ENCODE peak calls at places on chromosomes 16 and 17, in ten cellular contexts. B, V, M, I, L, P, W, O, S and Q are unnamed samples.

GRCh38 chr17:15354256-15354655 is 12.9 kb upstream of the TEKT3 start:
- DNase-seq in O (no peak), M (no peak), W (peak; percentile 38), V (no peak), P (no peak), S (no peak), L (no peak), I (no peak), B (no peak), Q (no peak)

GRCh38 chr17:12627177-12627629 is 38.5 kb upstream of the MYOCD start:
- DNase-seq in I (no peak), O (no peak), S (peak; percentile 2), V (no peak), B (no peak), L (peak; percentile 94), M (no peak), P (no peak), W (peak; percentile 12), Q (peak; percentile 85)

GRCh38 chr17:4576729-4577322 is 7.5 kb upstream of the SMTNL2 start:
- DNase-seq in W (no peak), L (no peak), O (no peak), M (no peak), B (no peak), V (peak; percentile 87), I (no peak), S (no peak), P (no peak), Q (no peak)

GRCh38 chr17:5203908-5204294 is 12.2 kb upstream of the ZNF594 start:
- DNase-seq in S (no peak), M (no peak), I (no peak), L (no peak), V (no peak), B (no peak), W (peak; percentile 50), O (no peak), P (no peak), Q (peak; percentile 36)

GRCh38 chr17:12545877-12546513 is 119.7 kb upstream of the MYOCD start:
- DNase-seq in M (peak; percentile 31), B (no peak), O (no peak), P (peak; percentile 7), V (peak; percentile 77), L (peak; percentile 68), I (no peak), W (peak; percentile 67), S (peak; percentile 38), Q (peak; percentile 54)

GRCh38 chr17:29582767-29583166 is 6.7 kb downstream of the GIT1 start:
- DNase-seq in O (no peak), V (no peak), L (no peak), M (no peak), B (no peak), W (no peak), I (no peak), S (no peak), P (no peak), Q (no peak)

GRCh38 chr16:56370836-56371235 is 54.5 kb downstream of the AMFR start:
- DNase-seq in V (no peak), L (no peak), I (no peak), W (peak; percentile 59), S (no peak), M (peak; percentile 55), P (peak; percentile 73), O (peak; percentile 41), B (no peak), Q (no peak)

GRCh38 chr17:81601525-81602120 is 35.3 kb downstream of the NPLOC4 start:
- DNase-seq in V (peak; percentile 57), P (peak; percentile 50), O (no peak), S (peak; percentile 62), B (no peak), I (peak; percentile 35), M (peak; percentile 44), W (peak; percentile 84), L (no peak), Q (peak; percentile 41)

GRCh38 chr16:89067677-89068076 is 26.0 kb upstream of the ACSF3 start:
- DNase-seq in M (no peak), V (no peak), S (no peak), P (peak; percentile 35), W (peak; percentile 4), I (no peak), B (no peak), O (no peak), L (no peak), Q (no peak)

GRCh38 chr16:35572186-35572585 is 2112.8 kb downstream of the TP53TG3F start:
- DNase-seq in I (no peak), M (no peak), B (no peak), S (no peak), V (no peak), L (no peak), O (no peak), W (no peak), P (no peak), Q (no peak)

GRCh38 chr16:28914325-28914724 is 10.7 kb downstream of the RABEP2 start:
- DNase-seq in S (no peak), O (no peak), W (no peak), V (no peak), I (no peak), L (no peak), P (no peak), M (no peak), B (no peak), Q (no peak)

GRCh38 chr16:6725634-6726331 is 606.9 kb upstream of the RBFOX1 start:
- DNase-seq in B (no peak), O (no peak), P (no peak), W (peak; percentile 1), I (no peak), M (no peak), S (peak; percentile 12), L (no peak), V (no peak), Q (no peak)

GRCh38 chr17:21031756-21032396 is 10.9 kb downstream of the USP22 start:
- DNase-seq in S (no peak), P (no peak), M (no peak), W (no peak), V (no peak), I (no peak), B (no peak), L (no peak), O (no peak), Q (no peak)

GRCh38 chr17:37493249-37494027 is 3.7 kb downstream of the DUSP14 start:
- DNase-seq in I (no peak), M (no peak), O (no peak), L (no peak), W (peak; percentile 86), V (no peak), P (peak; percentile 7), B (no peak), S (no peak), Q (peak; percentile 100)
- H3K4me1 ChIP-seq in I (peaks cover 22% of the 10 kb centered on the region), M (peaks cover 15% of the 10 kb centered on the region), O (peaks cover 26% of the 10 kb centered on the region), L (no peaks in the 10 kb centered on the region), W (peaks cover 35% of the 10 kb centered on the region), V (peaks cover 7% of the 10 kb centered on the region), P (peaks cover 51% of the 10 kb centered on the region), B (peaks cover 64% of the 10 kb centered on the region), S (peaks cover 3% of the 10 kb centered on the region), Q (peaks cover 12% of the 10 kb centered on the region)

GRCh38 chr17:77160032-77160876 is 19.5 kb downstream of the SEC14L1 start:
- DNase-seq in P (no peak), V (no peak), S (no peak), O (no peak), M (no peak), W (no peak), I (no peak), B (no peak), L (no peak), Q (no peak)
- H3K27ac ChIP-seq in P (no peak overlapping the region), V (no peak overlapping the region), S (no peak overlapping the region), O (peak overlapping the region; percentile 43), M (peak overlapping the region; percentile 8), W (no peak overlapping the region), I (no peak overlapping the region), B (peak overlapping the region; percentile 83), L (no peak overlapping the region), Q (peak overlapping the region; percentile 12)

DNA sequence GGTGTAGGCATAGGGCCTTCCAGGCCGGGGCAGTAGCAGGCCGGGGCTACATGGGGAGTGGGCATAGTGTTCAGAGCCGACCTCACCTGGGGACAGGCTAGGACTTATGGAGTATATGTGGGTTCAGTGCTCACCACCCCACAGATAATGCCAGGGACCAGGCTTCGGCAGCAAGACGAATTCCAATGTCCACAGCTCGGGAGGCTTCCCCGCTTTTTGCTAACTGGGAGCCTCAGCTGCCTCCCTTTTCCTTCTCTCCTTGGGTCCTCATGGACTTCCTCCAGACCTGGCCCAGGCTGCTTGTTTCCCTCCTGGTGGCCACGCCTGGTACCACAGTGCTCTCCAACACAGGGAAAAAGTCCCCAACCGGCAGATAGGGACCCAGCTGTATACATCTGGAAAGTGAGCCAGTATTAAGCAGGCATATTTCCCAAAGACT is 20.1 kb upstream of the SLC46A1 start:
- DNase-seq in P (no peak), I (no peak), V (peak; percentile 83), O (no peak), L (no peak), S (peak; percentile 63), W (peak; percentile 20), M (no peak), B (no peak), Q (no peak)
- TF ChIP-seq CTCF in P (peak; percentile 61), I (no peak), V (peak; percentile 71), O (peak; percentile 35), L (no peak), S (peak; percentile 63), W (peak; percentile 38), M (no peak), B (peak; percentile 36), Q (peak; percentile 57)

DNA sequence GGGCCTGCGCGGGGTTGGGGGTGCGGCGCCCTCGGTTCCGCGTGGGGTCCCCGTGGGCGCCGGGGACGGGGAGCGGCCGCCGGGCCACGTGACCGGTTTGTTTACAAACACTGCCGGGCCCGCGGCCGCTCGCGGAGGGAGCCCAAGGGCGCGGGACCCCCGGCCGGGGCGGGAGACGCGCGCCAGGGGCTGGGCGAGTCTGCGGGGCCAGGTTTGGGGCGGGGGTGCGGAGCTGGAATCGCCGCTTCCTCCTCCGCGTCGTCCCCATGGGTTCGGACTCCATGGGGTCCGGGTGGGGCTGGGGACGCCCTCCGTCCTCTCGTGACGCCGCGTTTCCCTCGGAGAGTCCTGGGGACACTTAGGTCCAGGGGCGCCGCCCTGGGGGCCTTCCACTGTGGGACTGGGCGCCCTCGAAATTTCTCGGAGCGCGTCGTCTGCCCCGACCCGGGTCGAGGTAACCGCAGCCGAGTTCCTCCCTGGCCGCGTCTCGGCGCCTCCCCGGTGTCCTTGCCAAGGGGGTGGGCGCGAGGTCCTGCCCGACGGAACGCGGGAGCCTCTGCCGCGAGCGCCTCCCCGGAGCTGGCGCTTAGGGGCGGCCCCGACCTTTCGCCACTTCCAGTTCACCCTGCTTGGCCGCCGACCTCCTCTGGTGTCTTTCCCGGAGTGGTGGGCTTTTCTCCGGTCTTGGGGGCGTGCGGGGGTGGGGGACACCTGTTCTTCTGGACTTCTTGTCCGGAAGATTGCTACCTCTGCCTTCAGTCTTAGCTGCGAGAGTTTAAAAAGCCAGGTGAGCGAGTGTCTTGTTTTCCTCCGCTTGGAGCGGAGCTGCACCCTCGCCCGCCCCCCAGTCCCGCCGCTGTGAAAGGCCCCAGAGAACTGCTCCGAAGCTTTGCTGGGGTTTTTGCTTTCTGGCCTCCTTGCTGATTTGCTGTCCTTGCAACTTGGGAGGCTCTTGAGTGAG is 754 bp downstream of the YPEL2 start:
- DNase-seq in B (peak; percentile 73), V (no peak), L (peak; percentile 78), W (no peak), S (peak; percentile 14), M (peak; percentile 52), O (peak; percentile 73), I (peak; percentile 40), P (peak; percentile 41), Q (no peak)
- H3K4me1 ChIP-seq in B (peaks cover 95% of the 10 kb centered on the region), V (peaks cover 3% of the 10 kb centered on the region), L (no peaks in the 10 kb centered on the region), W (peaks cover 21% of the 10 kb centered on the region), S (peaks cover 16% of the 10 kb centered on the region), M (peaks cover 76% of the 10 kb centered on the region), O (peaks cover 71% of the 10 kb centered on the region), I (peaks cover 61% of the 10 kb centered on the region), P (peaks cover 32% of the 10 kb centered on the region), Q (peaks cover 5% of the 10 kb centered on the region)